ENCODE peak calls at places on chromosome 11, in six cellular contexts. P is astrocyte of the cerebellum, C is PC-3, X is MCF 10A, T is GM20000, A is IMR-90. W is an unnamed sample.

GRCh38 chr11:69450064-69450856 is 31.2 kb upstream of the LINC01488 start:
- DNase-seq in C (no peak), P (no peak), A (no peak), T (no peak), X (no peak), W (no peak)

GRCh38 chr11:73520358-73521061 is 77.4 kb downstream of the FAM168A start:
- DNase-seq in P (peak; percentile 20), C (no peak), X (no peak), T (peak; percentile 37), A (peak; percentile 22), W (no peak)

GRCh38 chr11:61392991-61393595 is 706 bp downstream of the TMEM216 start:
- DNase-seq in P (no peak), C (peak; percentile 53), X (no peak), T (peak; percentile 40), A (peak; percentile 34), W (no peak)

GRCh38 chr11:130179396-130180306 is 20.1 kb downstream of the ST14 start:
- DNase-seq in T (no peak), C (no peak), X (no peak), P (no peak), A (no peak), W (no peak)

GRCh38 chr11:9568161-9568853 is 5.2 kb upstream of the WEE1 start:
- DNase-seq in X (no peak), P (no peak), A (peak; percentile 28), T (no peak), C (no peak), W (no peak)

GRCh38 chr11:133983660-133984316 is 27.0 kb upstream of the IGSF9B start:
- DNase-seq in T (no peak), X (no peak), A (no peak), P (no peak), C (no peak), W (no peak)

GRCh38 chr11:128103278-128103873 is 484.0 kb downstream of the ETS1 start:
- DNase-seq in P (no peak), C (no peak), A (no peak), X (no peak), T (no peak), W (no peak)

GRCh38 chr11:127950162-127950561 is 637.2 kb downstream of the ETS1 start:
- DNase-seq in X (no peak), T (no peak), A (no peak), C (no peak), P (no peak), W (no peak)

GRCh38 chr11:46351148-46351547 is 3.9 kb downstream of the DGKZ start:
- DNase-seq in X (no peak), A (no peak), P (no peak), T (no peak), C (no peak), W (no peak)

DNA sequence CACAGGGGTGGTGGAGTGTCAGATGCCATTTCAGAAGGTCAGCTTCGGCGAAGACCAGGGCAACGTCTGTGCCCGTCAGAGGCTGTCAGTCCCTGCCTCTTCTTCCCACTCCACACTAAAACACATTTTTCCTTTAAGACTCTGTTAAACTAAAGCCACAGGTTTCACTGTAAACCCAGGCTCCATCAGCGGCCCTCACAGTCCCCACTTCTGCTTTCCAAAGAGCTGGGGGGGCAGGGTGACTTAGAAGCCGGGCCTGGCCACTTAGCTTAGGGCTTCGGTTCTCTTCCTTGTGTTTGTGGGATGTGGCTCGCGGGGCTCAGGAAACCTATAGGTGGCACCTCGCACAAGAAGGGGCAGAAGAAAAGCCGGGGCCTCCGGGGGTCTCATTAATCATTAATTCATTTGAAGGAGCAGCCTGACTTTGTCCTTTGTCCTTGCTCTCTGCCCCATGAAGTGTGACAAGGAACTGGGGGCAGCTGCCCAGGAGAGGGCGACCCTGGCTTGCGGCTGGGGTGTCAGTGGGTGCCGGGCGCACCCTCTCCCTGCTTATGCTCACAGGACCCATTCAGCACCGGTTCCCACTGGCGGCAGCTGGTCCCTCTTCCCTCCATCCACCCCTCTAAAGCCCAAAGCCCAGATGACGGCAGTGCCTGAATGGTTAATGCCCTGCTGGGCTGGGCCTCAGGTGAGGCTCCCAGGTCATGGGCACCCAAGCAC is 4.1 kb downstream of the SLC25A45 start:
- DNase-seq in C (no peak), T (no peak), A (no peak), P (no peak), X (no peak), W (no peak)
- TF ChIP-seq CTCF in C (peak; percentile 51), T (no peak), A (peak; percentile 12), P (no peak), X (no peak), W (no peak)

GRCh38 chr11:75768112-75768908 is at the start of gene DGAT2:
- DNase-seq in T (peak; percentile 92), P (no peak), C (peak; percentile 82), A (peak; percentile 42), X (peak; percentile 73), W (peak; percentile 84)
- TF ChIP-seq CTCF in T (no peak), P (no peak), C (peak; percentile 57), A (peak; percentile 17), X (no peak), W (no peak)

DNA sequence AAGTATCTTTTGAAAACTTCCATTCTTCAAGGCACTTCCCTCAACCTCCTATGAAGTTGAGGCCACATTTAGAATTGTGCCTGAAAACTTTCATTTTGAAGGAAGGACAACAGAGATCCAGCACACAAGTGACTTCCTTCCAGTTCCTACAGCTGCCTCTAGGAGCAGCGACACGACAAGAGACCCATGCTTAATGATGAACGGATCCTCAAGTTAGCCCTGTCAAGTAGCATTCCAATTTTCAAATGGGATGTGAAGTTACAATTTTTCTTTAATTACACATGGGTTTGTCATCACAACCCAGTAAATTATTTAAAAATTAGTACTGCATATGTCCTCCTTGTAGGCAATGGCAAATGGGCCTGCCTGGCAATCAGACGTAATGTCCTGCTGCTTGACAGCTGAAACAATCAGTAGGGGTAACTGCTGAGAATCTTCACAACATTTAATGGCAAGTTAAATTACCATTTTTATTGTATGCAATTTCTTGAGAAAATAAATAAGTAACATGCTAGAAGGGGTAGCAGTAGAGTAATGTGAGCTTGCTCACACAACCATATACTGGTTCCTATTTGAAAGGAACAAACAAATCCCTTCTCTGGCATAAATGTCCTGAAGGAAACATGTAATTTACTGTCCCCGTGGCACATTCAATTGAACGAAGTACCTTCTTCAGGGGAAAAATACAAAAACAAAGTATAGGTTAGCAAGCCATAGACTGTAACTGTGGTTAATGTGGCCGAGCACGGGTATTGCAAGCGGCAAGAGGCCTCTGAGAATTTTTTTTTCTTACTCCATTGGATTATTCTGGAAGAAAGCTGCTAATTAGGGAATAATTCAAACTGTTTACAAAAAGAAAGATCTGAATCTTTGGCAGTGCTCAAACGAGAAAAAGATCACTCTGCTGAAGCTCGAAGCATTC is 288.3 kb downstream of the CADM1 start:
- DNase-seq in X (peak; percentile 25), A (no peak), T (no peak), C (no peak), P (no peak), W (no peak)
- TF ChIP-seq CTCF in X (peak; percentile 18), A (peak; percentile 27), T (no peak), C (peak; percentile 16), P (peak; percentile 51), W (no peak)

GRCh38 chr11:80240245-80240644 is 799.4 kb upstream of the TENM4 start:
- DNase-seq in T (no peak), A (no peak), P (no peak), C (peak; percentile 41), X (no peak), W (no peak)
- TF ChIP-seq CTCF in T (no peak), A (no peak), P (no peak), C (no peak), X (no peak), W (no peak)

GRCh38 chr11:108591893-108592292 is 1.7 kb downstream of the EXPH5 start:
- DNase-seq in X (peak; percentile 21), C (no peak), T (no peak), P (no peak), A (no peak), W (no peak)

GRCh38 chr11:108592591-108593213 is 866 bp downstream of the EXPH5 start:
- DNase-seq in X (peak; percentile 37), C (peak; percentile 44), A (no peak), T (peak; percentile 41), P (no peak), W (peak; percentile 28)

GRCh38 chr11:108593910-108594434 is 404 bp upstream of the EXPH5 start:
- DNase-seq in X (no peak), P (no peak), A (no peak), C (no peak), T (no peak), W (no peak)

GRCh38 chr11:108596701-108597100 is 3.1 kb upstream of the EXPH5 start:
- DNase-seq in T (no peak), A (no peak), X (no peak), C (no peak), P (no peak), W (no peak)

GRCh38 chr11:108593214-108593909 is at the start of gene EXPH5:
- DNase-seq in P (peak; percentile 26), T (peak; percentile 93), X (peak; percentile 98), A (peak; percentile 26), C (peak; percentile 99), W (peak; percentile 47)
- TF ChIP-seq CTCF in P (peak; percentile 7), T (no peak), X (no peak), A (no peak), C (peak; percentile 44), W (no peak)

GRCh38 chr11:17554487-17554886 is 7.4 kb downstream of the OTOG start:
- DNase-seq in P (no peak), C (no peak), X (no peak), A (no peak), T (no peak), W (no peak)
- TF ChIP-seq CTCF in P (no peak), C (no peak), X (no peak), A (no peak), T (no peak), W (no peak)

GRCh38 chr11:1807628-1807995 is 27.2 kb upstream of the SYT8 start:
- DNase-seq in C (no peak), A (no peak), P (no peak), X (no peak), T (no peak), W (no peak)
- TF ChIP-seq CTCF in C (no peak), A (no peak), P (no peak), X (no peak), T (no peak), W (no peak)

GRCh38 chr11:16248248-16248647 is 108.1 kb downstream of the SOX6 start:
- DNase-seq in C (no peak), T (no peak), P (no peak), A (no peak), X (no peak), W (no peak)

DNA sequence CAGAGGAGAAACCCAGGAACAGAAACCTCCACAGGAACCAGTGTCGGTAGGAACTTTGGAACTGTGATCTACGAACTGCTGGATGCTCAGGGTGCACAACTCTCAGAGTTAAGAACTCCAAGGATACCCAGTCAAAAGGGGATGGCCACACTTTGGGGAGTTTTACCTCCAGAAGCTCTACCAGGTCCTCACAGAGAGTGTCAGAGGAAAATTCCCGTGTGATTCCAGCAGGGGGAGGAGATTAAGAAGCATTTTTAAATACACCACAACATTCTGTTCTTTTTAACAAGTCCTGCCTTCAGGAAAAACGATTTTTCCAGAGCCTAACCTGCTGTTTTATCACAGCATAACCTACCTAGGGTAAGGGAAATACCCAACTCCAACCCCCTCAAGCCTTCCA is 104.0 kb downstream of the SOX6 start:
- DNase-seq in X (peak; percentile 16), C (peak; percentile 16), T (no peak), P (no peak), A (peak; percentile 23), W (no peak)
- TF ChIP-seq CTCF in X (peak; percentile 26), C (no peak), T (no peak), P (peak; percentile 43), A (peak; percentile 27), W (no peak)